ENCODE peak calls at places on chromosomes 5 and 9, in ten cellular contexts. B is mesothelial cell of epicardium; R is lower leg skin; S is mammary epithelial cell; P is kidney epithelial cell; L is Calu3; T is WTC11; K is activated CD8-positive, alpha-beta T cell treated with anti-CD3 and anti-CD28 coated beads for 36 hours; N is GM12878; F is prostate gland. Q is an unnamed sample.

GRCh38 chr5:21823076-21823574 is 1030.0 kb downstream of the CDH12 start:
- DNase-seq in B (no peak), R (no peak), K (no peak), L (no peak), N (no peak), P (no peak), T (no peak), F (no peak), S (no peak), Q (no peak)

GRCh38 chr9:109143881-109144562 is 23.0 kb downstream of the FRRS1L start:
- DNase-seq in R (no peak), N (peak), T (peak), P (no peak), F (no peak), K (peak), S (peak), B (no peak), L (peak), Q (peak)

GRCh38 chr9:68841292-68842052 is 136.4 kb downstream of the PIP5K1B start:
- DNase-seq in N (no peak), L (no peak), R (no peak), K (no peak), T (no peak), P (no peak), B (no peak), F (no peak), S (no peak), Q (no peak)

GRCh38 chr9:18477719-18478118 is 3.8 kb downstream of the ADAMTSL1 start:
- DNase-seq in R (no peak), K (no peak), N (no peak), B (no peak), P (no peak), T (no peak), L (no peak), S (no peak), F (no peak), Q (no peak)

GRCh38 chr9:134459164-134459563 is 132.9 kb downstream of the RXRA start:
- DNase-seq in S (no peak), F (no peak), T (no peak), R (no peak), K (no peak), L (no peak), N (no peak), P (no peak), B (no peak), Q (no peak)

GRCh38 chr5:40356248-40356647 is 323.5 kb upstream of the PTGER4 start:
- DNase-seq in N (no peak), K (no peak), R (no peak), L (no peak), T (no peak), S (no peak), P (no peak), B (no peak), F (no peak), Q (no peak)

GRCh38 chr5:123997354-123998215 is 485.6 kb downstream of the CSNK1G3 start:
- DNase-seq in S (peak), F (no peak), N (no peak), B (no peak), R (no peak), P (peak), K (no peak), T (no peak), L (no peak), Q (no peak)

GRCh38 chr9:31520301-31521085 is 864.0 kb upstream of the ACO1 start:
- DNase-seq in S (no peak), R (no peak), P (no peak), B (no peak), K (no peak), N (peak), T (no peak), L (no peak), F (no peak), Q (no peak)

GRCh38 chr5:119255571-119256356 is 100.1 kb upstream of the TNFAIP8 start:
- DNase-seq in R (no peak), T (peak), L (no peak), N (no peak), S (peak), P (no peak), K (peak), F (no peak), B (no peak), Q (peak)

GRCh38 chr9:134179918-134180785 is 15.8 kb upstream of the RNU6ATAC start:
- DNase-seq in R (peak), T (no peak), L (no peak), P (no peak), K (peak), B (no peak), S (no peak), N (no peak), F (no peak), Q (no peak)

GRCh38 chr9:95230046-95230445 is 87.5 kb downstream of the FANCC start:
- DNase-seq in L (no peak), T (peak), R (no peak), F (no peak), B (no peak), P (no peak), S (no peak), K (no peak), N (no peak), Q (no peak)

GRCh38 chr5:77029376-77029885 is 773 bp upstream of the AGGF1 start:
- DNase-seq in N (no peak), P (no peak), K (no peak), T (no peak), R (no peak), L (no peak), B (no peak), F (no peak), S (no peak), Q (no peak)

GRCh38 chr9:8727191-8727590 is 927.6 kb upstream of the DMAC1 start:
- DNase-seq in S (no peak), P (no peak), R (no peak), B (no peak), L (no peak), T (no peak), K (no peak), N (no peak), F (no peak), Q (no peak)

GRCh38 chr5:159826351-159827222 is 89.7 kb upstream of the ADRA1B start:
- DNase-seq in P (peak), K (no peak), T (no peak), R (no peak), L (peak), N (peak), S (peak), B (no peak), F (no peak), Q (peak)

GRCh38 chr5:178817506-178817905 is 42.2 kb upstream of the ZNF354B start:
- DNase-seq in L (no peak), B (no peak), N (no peak), S (no peak), P (no peak), T (no peak), K (no peak), R (no peak), F (no peak), Q (no peak)

GRCh38 chr5:178820001-178820400 is 39.8 kb upstream of the ZNF354B start:
- DNase-seq in L (no peak), N (no peak), T (no peak), S (no peak), P (no peak), F (no peak), B (no peak), R (no peak), K (no peak), Q (no peak)

GRCh38 chr5:178818094-178818493 is 41.7 kb upstream of the ZNF354B start:
- DNase-seq in L (no peak), T (no peak), F (no peak), B (no peak), P (no peak), N (no peak), K (no peak), R (no peak), S (no peak), Q (no peak)
- TF ChIP-seq CTCF in L (no peak), T (no peak), F (no peak), B (no peak), P (no peak), N (no peak), K (no peak), R (no peak), S (no peak), Q (no peak)

GRCh38 chr9:137088121-137088520 is 1.3 kb downstream of the MAN1B1 start:
- DNase-seq in P (no peak), B (no peak), K (no peak), F (no peak), N (no peak), L (no peak), R (no peak), T (no peak), S (no peak), Q (no peak)
- TF ChIP-seq CTCF in P (no peak), B (no peak), K (no peak), F (no peak), N (no peak), L (no peak), R (no peak), T (no peak), S (no peak), Q (no peak)

DNA sequence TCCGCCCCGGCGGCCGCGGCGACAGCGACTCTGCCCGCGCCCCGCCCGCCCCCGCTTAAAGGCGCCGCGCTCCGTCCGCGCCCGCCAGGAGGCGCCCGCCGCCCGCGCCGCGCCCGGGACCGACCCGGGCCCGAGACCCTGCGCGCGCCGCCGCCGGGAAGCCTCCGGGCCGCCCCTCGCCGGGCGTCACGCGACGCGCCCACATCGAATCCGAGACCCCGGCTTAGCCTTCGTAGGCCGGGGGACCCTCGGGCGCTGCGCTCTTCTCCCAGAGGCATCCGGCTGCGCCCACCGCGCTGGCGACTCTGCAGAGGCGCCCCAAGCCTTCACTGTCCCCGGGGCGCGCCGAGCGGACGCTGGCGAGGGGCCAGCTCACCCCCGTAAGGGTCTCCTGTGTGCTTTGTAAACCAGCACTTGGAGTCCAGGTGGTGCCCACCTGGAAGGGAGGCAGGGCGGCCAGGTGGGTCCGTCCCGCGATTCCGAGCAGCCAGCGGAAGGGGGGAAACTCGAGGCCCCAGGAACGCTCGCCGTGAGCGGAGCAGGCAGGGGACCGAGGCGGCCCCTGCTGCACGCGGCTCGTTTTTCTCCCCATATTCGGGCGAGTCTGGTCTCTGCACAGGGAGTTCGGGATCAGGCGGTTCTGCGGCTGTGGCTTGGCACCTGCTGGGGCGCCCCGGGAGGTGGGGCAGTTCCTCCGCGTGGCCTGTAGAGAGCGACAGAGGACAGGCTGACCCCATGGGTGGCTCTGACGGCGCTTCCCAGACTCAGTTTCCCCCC is 432 bp upstream of the ABCA2 start:
- DNase-seq in B (peak), T (peak), F (peak), K (peak), N (no peak), P (no peak), L (peak), R (no peak), S (peak), Q (peak)
- TF ChIP-seq CTCF in B (no peak), T (peak), F (peak), K (peak), N (peak), P (peak), L (peak), R (no peak), S (peak), Q (peak)

GRCh38 chr5:14581891-14582796 is 552 bp downstream of the OTULINL start:
- DNase-seq in T (peak), B (peak), S (peak), P (no peak), R (peak), K (peak), N (no peak), L (peak), F (peak), Q (peak)
- TF ChIP-seq CTCF in T (no peak), B (no peak), S (no peak), P (peak), R (no peak), K (peak), N (no peak), L (no peak), F (peak), Q (peak)

DNA sequence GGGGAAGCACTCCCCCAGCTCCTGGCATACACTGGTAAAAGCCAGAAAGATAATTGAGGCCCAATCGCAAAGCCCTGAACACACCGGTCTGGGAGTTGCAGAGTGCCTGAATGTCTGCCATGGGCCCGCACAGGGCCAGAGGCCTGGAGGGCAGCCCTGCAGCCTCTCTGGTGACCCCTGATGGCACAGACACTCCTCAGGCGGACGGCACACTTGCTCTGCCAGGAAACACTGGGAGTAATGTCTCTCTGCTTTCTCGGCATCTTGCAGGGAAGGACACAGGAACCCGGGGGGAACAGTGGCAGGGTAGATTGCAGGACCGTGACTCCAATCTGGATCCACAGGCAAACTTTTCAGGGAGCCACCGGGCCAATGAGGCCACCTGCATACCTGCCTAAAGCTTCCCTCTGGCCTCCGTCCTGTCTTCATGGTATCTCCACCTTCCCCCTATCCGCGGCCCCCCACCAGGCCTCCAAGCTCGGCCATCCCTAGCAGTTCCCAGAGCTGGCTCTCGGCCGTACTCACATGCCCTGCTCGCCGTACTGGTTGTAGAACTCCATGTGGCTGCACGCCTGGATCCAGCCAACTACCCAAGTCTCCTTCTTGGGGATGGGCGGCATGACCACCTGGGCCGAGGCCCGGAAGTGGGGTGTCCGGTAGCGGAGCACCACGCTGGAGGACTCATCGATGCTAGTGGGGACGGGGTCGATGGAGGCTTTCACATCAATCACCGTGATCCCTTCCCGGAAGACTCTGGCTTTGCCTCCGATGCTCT is 791 bp downstream of the FAM78A start:
- DNase-seq in K (peak), T (peak), L (no peak), N (no peak), R (no peak), B (no peak), F (no peak), S (no peak), P (no peak), Q (peak)
- TF ChIP-seq CTCF in K (no peak), T (no peak), L (no peak), N (peak), R (no peak), B (no peak), F (no peak), S (no peak), P (no peak), Q (peak)

GRCh38 chr5:138082033-138082432 is 1.8 kb upstream of the WNT8A start:
- DNase-seq in K (peak), T (peak), R (no peak), N (no peak), F (no peak), S (no peak), P (no peak), L (no peak), B (no peak), Q (no peak)
- TF ChIP-seq CTCF in K (no peak), T (peak), R (no peak), N (no peak), F (no peak), S (no peak), P (no peak), L (no peak), B (no peak), Q (no peak)

DNA sequence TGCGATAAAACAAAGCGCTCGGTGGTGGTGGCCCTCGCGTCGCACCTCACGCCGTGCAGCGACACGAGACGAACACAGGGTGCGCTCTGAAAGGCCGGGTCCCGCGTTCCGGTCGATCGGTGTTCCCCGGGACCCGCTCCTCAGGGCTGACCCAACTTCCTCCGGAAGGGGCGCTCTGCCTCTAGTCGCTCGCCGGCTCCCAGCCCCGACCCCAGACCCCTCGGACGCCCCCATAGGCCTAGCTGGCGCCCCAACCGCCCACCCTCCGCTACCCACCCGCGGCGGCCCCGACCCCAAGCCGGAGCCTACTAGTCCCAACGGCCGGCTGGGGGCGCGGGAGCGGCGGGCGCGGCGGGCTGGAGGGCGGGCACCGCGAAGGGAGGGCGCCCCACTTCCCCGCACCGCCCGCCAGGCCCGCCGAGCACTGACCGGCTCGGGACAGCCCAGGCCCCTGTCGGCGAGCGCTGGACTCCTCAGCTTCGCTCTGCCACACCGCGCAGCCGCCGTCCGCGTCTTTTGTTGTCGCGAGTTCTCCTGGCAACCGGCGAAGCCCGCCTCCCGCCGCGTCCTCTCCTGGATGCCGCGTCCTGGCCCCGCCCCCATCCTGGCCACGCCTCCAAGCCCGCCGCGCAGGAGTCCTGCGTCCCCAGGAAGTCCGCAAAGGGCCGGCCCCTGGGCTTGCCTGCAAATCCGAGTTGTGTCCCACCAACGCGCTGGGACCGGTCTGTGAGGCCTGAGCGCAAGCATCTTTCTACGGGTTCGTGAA is at the start of gene KIF27:
- DNase-seq in N (peak), T (peak), B (peak), R (peak), L (peak), K (peak), S (peak), P (peak), F (peak), Q (peak)
- TF ChIP-seq CTCF in N (peak), T (no peak), B (peak), R (no peak), L (peak), K (peak), S (peak), P (peak), F (peak), Q (peak)